ENCODE peak calls at places on chromosomes 6 and 20, in seven cellular contexts. Y, H, O, M, C, W and J are unnamed samples.

GRCh38 chr6:156658186-156658585 is 119.0 kb upstream of the ARID1B start:
- DNase-seq in C (no peak), M (no peak), H (no peak), O (peak), Y (no peak), W (no peak), J (no peak)

GRCh38 chr6:13985663-13986325 is 61.0 kb downstream of the RNF182 start:
- DNase-seq in W (no peak), O (no peak), M (no peak), H (no peak), C (no peak), Y (no peak), J (no peak)

GRCh38 chr6:68139130-68139529 is 496.0 kb upstream of the ADGRB3 start:
- DNase-seq in O (no peak), M (no peak), Y (no peak), C (peak), W (no peak), H (no peak), J (no peak)

GRCh38 chr20:57404419-57405072 is 13.3 kb downstream of the RBM38 start:
- DNase-seq in O (no peak), Y (no peak), C (no peak), W (no peak), H (no peak), M (peak), J (no peak)

GRCh38 chr6:161635975-161636374 is 362.1 kb upstream of the AGPAT4 start:
- DNase-seq in H (no peak), W (no peak), Y (no peak), C (no peak), M (no peak), O (no peak), J (no peak)

GRCh38 chr6:44396968-44397367 is 9.5 kb downstream of the CDC5L start:
- DNase-seq in O (no peak), M (no peak), C (no peak), Y (no peak), W (no peak), H (no peak), J (no peak)

GRCh38 chr6:107284805-107285204 is 169.5 kb upstream of the BEND3 start:
- DNase-seq in H (no peak), Y (no peak), C (peak), M (no peak), W (no peak), O (no peak), J (no peak)

GRCh38 chr6:53144802-53145201 is 3.8 kb downstream of the GCM1 start:
- DNase-seq in W (no peak), M (no peak), Y (no peak), O (no peak), C (no peak), H (no peak), J (no peak)

GRCh38 chr6:112298816-112299281 is 44.5 kb upstream of the LAMA4 start:
- DNase-seq in C (no peak), W (no peak), Y (no peak), H (peak), M (no peak), O (no peak), J (no peak)

GRCh38 chr6:8335371-8335770 is 100.0 kb downstream of the SLC35B3 start:
- DNase-seq in O (no peak), M (no peak), W (no peak), H (no peak), C (no peak), Y (no peak), J (no peak)

GRCh38 chr6:100084301-100085161 is 90.5 kb upstream of the MCHR2 start:
- DNase-seq in Y (no peak), M (no peak), W (no peak), H (no peak), C (no peak), O (no peak), J (no peak)

GRCh38 chr6:35017461-35018183 is 123.5 kb downstream of the TCP11 start:
- DNase-seq in M (peak), Y (no peak), W (no peak), O (peak), H (no peak), C (no peak), J (no peak)

GRCh38 chr6:45915776-45916348 is 99.8 kb downstream of the CLIC5 start:
- DNase-seq in O (no peak), M (no peak), W (no peak), C (no peak), Y (no peak), H (no peak), J (no peak)

GRCh38 chr20:63017826-63018411 is 11.2 kb upstream of the BHLHE23 start:
- DNase-seq in W (no peak), O (no peak), M (no peak), H (no peak), Y (no peak), C (peak), J (peak)

GRCh38 chr6:121886223-121886830 is 450.9 kb downstream of the GJA1 start:
- DNase-seq in M (no peak), W (no peak), O (no peak), C (no peak), Y (no peak), H (no peak), J (no peak)

GRCh38 chr6:136429681-136430080 is 120.5 kb downstream of the MAP7 start:
- DNase-seq in O (no peak), M (no peak), W (no peak), Y (no peak), C (no peak), H (no peak), J (no peak)

GRCh38 chr20:50283922-50284810 is 93.5 kb downstream of the CEBPB start:
- DNase-seq in W (no peak), C (no peak), H (no peak), M (peak), Y (no peak), O (no peak), J (peak)

GRCh38 chr20:62360854-62361798 is 6.0 kb downstream of the LAMA5 start:
- DNase-seq in C (peak), W (no peak), Y (no peak), O (no peak), H (no peak), M (peak), J (no peak)

GRCh38 chr20:17648782-17649730 is 33.0 kb downstream of the RRBP1 start:
- DNase-seq in M (peak), C (peak), O (no peak), Y (no peak), W (peak), H (peak), J (peak)

GRCh38 chr20:6075428-6076219 is 21.8 kb upstream of the LRRN4 start:
- DNase-seq in Y (no peak), C (no peak), H (no peak), M (peak), W (no peak), O (peak), J (no peak)

GRCh38 chr6:52371656-52372151 is 9.8 kb downstream of the PAQR8 start:
- DNase-seq in C (no peak), M (no peak), Y (no peak), O (no peak), W (no peak), H (no peak), J (no peak)

GRCh38 chr6:32298632-32299336 is 72.9 kb downstream of the TSBP1 start:
- DNase-seq in Y (peak), C (no peak), W (no peak), M (no peak), H (no peak), O (no peak), J (no peak)

GRCh38 chr20:44720617-44720993 is 5.4 kb downstream of the CCN5 start:
- DNase-seq in W (peak), Y (peak), O (no peak), H (no peak), C (no peak), M (no peak), J (no peak)

GRCh38 chr6:170134077-170135040 is 156.5 kb downstream of the DLL1 start:
- DNase-seq in Y (no peak), M (no peak), H (no peak), O (peak), C (no peak), W (no peak), J (no peak)

GRCh38 chr6:155943635-155944034 is 488.0 kb upstream of the NOX3 start:
- DNase-seq in O (no peak), Y (no peak), H (no peak), C (no peak), M (no peak), W (no peak), J (no peak)

GRCh38 chr20:11469795-11470495 is 447.7 kb upstream of the BTBD3 start:
- DNase-seq in H (no peak), C (no peak), O (no peak), Y (no peak), M (no peak), W (no peak), J (no peak)

GRCh38 chr20:49132995-49133451 is 55.1 kb downstream of the STAU1 start:
- DNase-seq in O (no peak), Y (peak), C (peak), H (peak), W (no peak), M (no peak), J (no peak)

DNA sequence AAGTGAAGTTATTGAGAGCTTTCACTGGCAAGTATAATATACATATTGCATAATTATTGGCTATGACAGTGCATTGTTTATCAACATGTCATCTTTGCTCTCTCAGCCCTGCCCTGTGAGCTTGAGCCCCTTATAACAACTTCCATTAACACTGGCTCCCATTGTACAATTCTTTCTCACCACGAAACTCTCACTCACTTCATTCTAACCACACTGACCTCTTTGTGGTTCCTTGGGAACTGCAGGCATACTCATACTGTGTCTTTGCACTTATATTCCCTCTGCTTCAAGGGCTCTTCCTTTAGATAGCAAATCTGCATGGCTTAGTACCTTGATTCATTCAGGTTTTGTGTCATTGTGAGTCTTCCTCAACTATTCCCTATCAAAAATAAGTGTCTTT is 411.8 kb downstream of the CDKAL1 start:
- DNase-seq in O (no peak), M (no peak), C (peak), W (no peak), H (no peak), Y (no peak), J (no peak)
- TF ChIP-seq CTCF in O (no peak), M (no peak), C (peak), W (no peak), H (peak), Y (peak), J (no peak)

GRCh38 chr6:47414517-47415167 is 62.9 kb upstream of the CD2AP start:
- DNase-seq in H (no peak), O (no peak), Y (peak), C (peak), W (no peak), M (no peak), J (no peak)
- H3K4me3 ChIP-seq in H (no peak), O (peak), Y (peak), C (no peak), W (peak), M (peak), J (peak)

GRCh38 chr20:34562643-34563042 is 4.1 kb downstream of the MAP1LC3A start:
- DNase-seq in C (peak), H (no peak), O (no peak), M (no peak), W (no peak), Y (no peak), J (no peak)
- TF ChIP-seq CTCF in C (peak), H (peak), O (peak), M (peak), W (no peak), Y (no peak), J (no peak)

DNA sequence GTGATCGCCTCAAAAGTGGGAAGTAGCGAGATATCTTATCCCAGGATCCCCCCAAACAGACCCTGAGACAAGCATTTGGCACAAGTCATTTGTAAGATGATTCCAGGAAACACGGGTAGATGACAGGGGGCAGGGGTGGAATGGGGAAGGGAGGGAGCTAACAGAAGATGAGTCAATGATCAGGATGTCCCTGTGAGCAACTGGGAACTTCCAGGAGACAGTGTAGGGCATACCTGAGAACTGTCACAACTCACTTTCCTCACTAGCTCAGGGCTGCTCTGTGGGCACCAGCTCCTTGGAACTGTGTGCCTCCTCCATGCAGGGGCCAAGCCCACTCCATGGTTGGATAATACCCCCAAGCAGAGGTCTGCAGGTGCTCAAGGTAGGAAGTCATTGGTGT is 38.5 kb upstream of the VSX1 start:
- DNase-seq in M (no peak), O (no peak), Y (no peak), C (no peak), H (no peak), W (no peak), J (no peak)
- H3K4me3 ChIP-seq in M (no peak), O (no peak), Y (no peak), C (no peak), H (no peak), W (no peak), J (no peak)

GRCh38 chr20:19628570-19629134 is 129.4 kb upstream of the RIN2 start:
- DNase-seq in Y (peak), H (peak), M (no peak), W (no peak), O (peak), C (peak), J (peak)
- TF ChIP-seq CTCF in Y (peak), H (peak), M (peak), W (peak), O (peak), C (peak), J (peak)

DNA sequence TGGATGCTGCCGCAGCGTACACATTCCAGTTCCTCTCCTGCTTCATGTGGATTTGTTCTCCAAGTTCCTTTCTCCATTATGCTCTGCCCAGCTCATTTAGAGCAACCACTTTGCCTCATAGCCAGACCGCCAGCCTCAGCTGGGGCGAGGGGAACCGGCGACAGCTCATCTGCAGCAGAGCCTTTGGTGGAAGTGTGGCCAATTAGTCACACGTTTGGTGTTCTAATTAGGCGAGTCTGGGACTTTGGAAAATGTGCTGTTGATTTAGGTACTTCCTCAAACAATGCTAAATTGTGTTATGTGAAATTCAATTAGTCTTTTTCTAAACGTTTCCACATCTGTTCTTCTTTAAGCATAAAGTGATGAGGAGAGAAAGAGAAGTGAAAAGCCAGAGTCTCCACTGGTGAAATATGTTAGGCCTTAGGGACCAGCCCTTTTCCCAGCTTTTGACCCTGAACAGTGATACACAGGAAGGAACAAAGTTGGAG is 217.9 kb downstream of the TBX18 start:
- DNase-seq in C (no peak), W (no peak), O (no peak), M (no peak), H (peak), Y (no peak), J (no peak)
- H3K4me3 ChIP-seq in C (no peak), W (no peak), O (no peak), M (no peak), H (no peak), Y (no peak), J (no peak)

GRCh38 chr6:117354671-117355070 is 71.1 kb downstream of the ROS1 start:
- DNase-seq in H (no peak), M (no peak), C (no peak), O (no peak), Y (no peak), W (no peak), J (no peak)

GRCh38 chr6:117351521-117351920 is 74.2 kb downstream of the ROS1 start:
- DNase-seq in O (no peak), W (no peak), M (no peak), H (no peak), Y (no peak), C (no peak), J (no peak)

GRCh38 chr6:117352466-117353081 is 73.2 kb downstream of the ROS1 start:
- DNase-seq in H (no peak), W (no peak), O (no peak), Y (no peak), C (peak), M (no peak), J (no peak)
- TF ChIP-seq CTCF in H (peak), W (no peak), O (no peak), Y (peak), C (peak), M (peak), J (peak)

GRCh38 chr20:3044336-3044965 is 1.0 kb downstream of the GNRH2 start:
- DNase-seq in Y (no peak), C (no peak), O (no peak), W (no peak), H (no peak), M (no peak), J (no peak)

GRCh38 chr20:3045816-3046676 is at the start of gene MRPS26:
- DNase-seq in H (peak), M (peak), Y (no peak), C (peak), W (peak), O (peak), J (peak)

GRCh38 chr20:3046677-3047462 is 1.0 kb downstream of the MRPS26 start:
- DNase-seq in H (no peak), M (peak), O (no peak), C (peak), Y (no peak), W (peak), J (no peak)

GRCh38 chr20:3043381-3043780 is at the start of gene GNRH2:
- DNase-seq in Y (no peak), M (no peak), H (no peak), O (no peak), W (no peak), C (no peak), J (no peak)

DNA sequence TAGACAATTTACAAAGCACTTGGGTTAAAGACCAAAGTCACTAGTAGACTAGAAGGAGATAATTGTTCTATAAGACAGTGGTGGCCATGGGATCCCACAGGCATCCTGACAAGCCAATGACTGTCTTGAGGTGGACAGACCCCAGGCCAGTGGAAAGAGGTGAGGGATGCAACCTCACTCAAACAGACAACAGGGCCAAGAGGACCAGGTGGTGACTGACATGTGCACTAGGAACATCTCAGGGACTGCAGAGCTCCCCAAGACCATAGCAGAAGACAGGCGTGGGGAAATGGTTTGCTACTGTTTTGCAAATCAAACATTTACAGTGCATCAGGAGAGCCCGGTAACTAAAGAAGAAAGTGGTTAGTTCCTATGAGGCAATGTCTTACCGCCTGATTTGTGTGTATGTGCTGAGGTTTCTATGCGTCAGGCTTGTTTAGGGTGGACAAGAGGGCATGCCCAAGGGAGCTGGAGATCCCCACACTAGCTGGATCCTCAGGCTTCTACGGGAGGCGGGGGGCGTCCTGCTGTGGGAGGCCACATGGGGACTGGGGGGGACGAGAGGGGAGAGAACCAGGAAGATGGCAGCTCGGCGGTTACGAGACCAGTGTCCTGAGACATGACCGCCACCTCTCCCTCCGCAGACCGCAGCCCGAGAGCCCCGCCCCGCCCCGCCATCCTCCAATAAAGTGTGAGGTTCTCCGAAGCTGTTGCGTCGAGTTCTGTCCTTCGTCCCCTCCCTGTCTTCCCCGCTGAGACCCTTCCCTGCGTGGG is 623 bp upstream of the MRPS26 start:
- DNase-seq in C (peak), W (no peak), H (peak), Y (no peak), M (peak), O (peak), J (peak)
- H3K4me3 ChIP-seq in C (peak), W (peak), H (peak), Y (peak), M (peak), O (peak), J (peak)

GRCh38 chr20:3405696-3406358 is 1.6 kb downstream of the DNAAF9 start:
- DNase-seq in Y (no peak), M (no peak), W (no peak), C (no peak), O (no peak), H (no peak), J (no peak)

GRCh38 chr20:3408251-3408637 is 775 bp upstream of the DNAAF9 start:
- DNase-seq in W (no peak), Y (no peak), C (no peak), M (no peak), O (no peak), H (no peak), J (no peak)

GRCh38 chr20:3405139-3405538 is 2.3 kb downstream of the DNAAF9 start:
- DNase-seq in O (no peak), H (peak), C (no peak), W (no peak), Y (no peak), M (no peak), J (no peak)

GRCh38 chr20:3407426-3408250 is at the start of gene DNAAF9:
- DNase-seq in O (peak), H (peak), W (peak), M (peak), C (peak), Y (no peak), J (peak)

DNA sequence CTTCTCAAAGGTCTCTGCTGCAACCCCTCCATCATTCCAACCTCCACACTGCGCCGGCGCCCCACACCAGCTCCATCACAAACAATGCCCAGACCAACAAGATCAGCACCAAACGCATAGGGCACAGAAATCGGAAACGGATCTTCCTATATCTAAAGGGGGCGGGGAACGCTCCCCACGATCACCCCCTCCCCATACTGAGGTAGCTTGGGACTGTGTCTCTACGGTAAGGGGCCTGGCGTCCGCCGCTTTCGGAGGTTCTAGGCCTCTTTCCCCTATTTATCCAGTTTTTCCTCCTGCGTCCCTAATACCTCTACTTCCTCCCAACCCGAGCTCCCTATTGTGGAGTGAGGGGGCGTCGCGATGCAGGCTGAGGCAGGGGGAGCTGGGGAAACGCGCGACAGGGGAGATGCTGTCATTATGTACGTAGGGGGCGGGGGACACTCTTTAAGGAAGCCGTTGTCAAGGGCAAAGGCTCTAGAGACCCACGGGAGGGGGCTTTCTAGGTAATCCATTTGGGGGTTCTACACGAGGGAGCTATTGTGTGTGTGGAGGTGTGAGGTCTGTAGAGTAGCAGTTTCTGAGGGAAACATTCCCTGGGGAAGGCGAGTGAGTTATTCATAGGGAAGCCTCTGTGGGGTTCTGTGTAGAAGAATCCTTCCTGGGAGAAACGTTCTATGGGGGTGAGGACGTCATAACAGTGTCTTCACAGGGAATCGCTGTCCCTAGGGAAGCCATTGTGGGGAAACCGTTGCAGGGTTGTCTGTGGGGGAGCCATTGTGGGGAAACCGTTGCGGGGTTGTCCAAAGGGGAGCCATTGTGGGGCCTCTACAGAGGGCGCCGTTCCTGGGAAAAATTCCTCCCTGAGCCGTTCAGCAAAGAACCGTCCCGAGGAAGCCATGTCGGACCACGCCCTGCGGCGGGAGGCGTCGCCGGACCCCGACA is 716 bp downstream of the DNAAF9 start:
- DNase-seq in Y (no peak), W (peak), O (peak), H (peak), C (peak), M (peak), J (peak)
- TF ChIP-seq CTCF in Y (no peak), W (peak), O (no peak), H (peak), C (no peak), M (no peak), J (no peak)